ENCODE peak calls at places on chromosomes 5 and 9, in nine cellular contexts. S is CD8-positive, alpha-beta T cell; L is neural progenitor cell; P is pancreas; E is adrenal gland; I is tibial artery; D is breast epithelium; N is BJ; G is HCT116. W is an unnamed sample. For H3K36me3, the result is how much of the 10 kb centered on the place peaks cover.

GRCh38 chr9:134992755-134993124 is 75.0 kb upstream of the FCN1 start:
- DNase-seq in L (no peak), N (no peak), S (no peak), I (peak), D (peak), E (no peak), P (peak), G (no peak), W (peak)

GRCh38 chr9:137143459-137143858 is 4.5 kb downstream of the GRIN1 start:
- DNase-seq in L (no peak), E (no peak), P (no peak), G (no peak), S (no peak), D (no peak), I (no peak), N (no peak), W (no peak)

GRCh38 chr5:149060325-149060724 is 2.5 kb downstream of the SH3TC2 start:
- DNase-seq in L (no peak), I (no peak), P (no peak), D (no peak), N (no peak), G (no peak), S (no peak), E (no peak), W (no peak)

GRCh38 chr9:107711528-107711927 is 222.0 kb upstream of the KLF4 start:
- DNase-seq in P (no peak), E (peak), S (no peak), L (no peak), I (no peak), N (peak), G (peak), D (peak), W (peak)

GRCh38 chr5:167952278-167952990 is 339.0 kb upstream of the WWC1 start:
- DNase-seq in G (no peak), S (no peak), D (no peak), I (no peak), N (no peak), L (peak), P (no peak), E (no peak), W (no peak)

GRCh38 chr5:164052536-164053090 is 547.2 kb downstream of the MAT2B start:
- DNase-seq in L (no peak), P (no peak), G (no peak), I (no peak), D (no peak), N (no peak), E (no peak), S (no peak), W (no peak)

GRCh38 chr9:134188421-134189166 is 24.2 kb upstream of the RNU6ATAC start:
- DNase-seq in G (no peak), S (no peak), L (no peak), I (peak), E (peak), N (no peak), P (peak), D (no peak), W (peak)

GRCh38 chr9:20376780-20377179 is 245.5 kb downstream of the MLLT3 start:
- DNase-seq in S (no peak), P (no peak), G (no peak), N (no peak), D (no peak), L (no peak), I (no peak), E (no peak), W (no peak)

GRCh38 chr5:14458414-14458813 is 123.2 kb upstream of the OTULINL start:
- DNase-seq in N (no peak), G (no peak), E (no peak), D (no peak), P (no peak), I (no peak), L (no peak), S (no peak), W (no peak)

GRCh38 chr5:36177154-36177553 is 25.2 kb downstream of the SKP2 start:
- DNase-seq in L (no peak), I (no peak), S (no peak), P (no peak), D (no peak), G (no peak), E (no peak), N (no peak), W (no peak)
- H3K36me3 ChIP-seq in L (half or more), I (under half), S (half or more), P (under half), D (under half), G (under half), E (under half), N (under half), W (under half)

DNA sequence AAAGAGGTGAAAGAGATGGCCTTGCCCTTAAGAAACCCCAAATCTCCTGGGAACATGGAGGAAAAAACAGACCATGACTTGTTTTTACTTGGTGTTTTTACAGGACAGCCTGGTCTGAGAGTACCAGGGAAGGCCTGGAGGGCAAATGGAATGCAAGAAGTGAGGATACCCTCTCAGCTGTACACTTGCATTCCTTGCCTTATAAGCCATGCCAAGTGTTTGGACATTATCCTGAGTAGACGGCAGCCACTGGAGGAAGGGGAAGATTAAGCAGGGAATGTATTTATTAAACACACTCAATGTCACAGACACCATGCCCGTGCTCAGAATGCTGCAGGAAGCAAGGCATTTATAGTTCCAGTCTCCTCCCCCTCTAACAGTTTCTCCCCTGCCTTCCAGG is 581.4 kb downstream of the CDK5RAP2 start:
- DNase-seq in S (no peak), G (no peak), N (no peak), I (no peak), D (no peak), E (no peak), L (no peak), P (no peak), W (no peak)
- H3K4me3 ChIP-seq in S (no peak), G (no peak), N (no peak), I (no peak), D (no peak), E (no peak), L (no peak), P (no peak), W (peak)

DNA sequence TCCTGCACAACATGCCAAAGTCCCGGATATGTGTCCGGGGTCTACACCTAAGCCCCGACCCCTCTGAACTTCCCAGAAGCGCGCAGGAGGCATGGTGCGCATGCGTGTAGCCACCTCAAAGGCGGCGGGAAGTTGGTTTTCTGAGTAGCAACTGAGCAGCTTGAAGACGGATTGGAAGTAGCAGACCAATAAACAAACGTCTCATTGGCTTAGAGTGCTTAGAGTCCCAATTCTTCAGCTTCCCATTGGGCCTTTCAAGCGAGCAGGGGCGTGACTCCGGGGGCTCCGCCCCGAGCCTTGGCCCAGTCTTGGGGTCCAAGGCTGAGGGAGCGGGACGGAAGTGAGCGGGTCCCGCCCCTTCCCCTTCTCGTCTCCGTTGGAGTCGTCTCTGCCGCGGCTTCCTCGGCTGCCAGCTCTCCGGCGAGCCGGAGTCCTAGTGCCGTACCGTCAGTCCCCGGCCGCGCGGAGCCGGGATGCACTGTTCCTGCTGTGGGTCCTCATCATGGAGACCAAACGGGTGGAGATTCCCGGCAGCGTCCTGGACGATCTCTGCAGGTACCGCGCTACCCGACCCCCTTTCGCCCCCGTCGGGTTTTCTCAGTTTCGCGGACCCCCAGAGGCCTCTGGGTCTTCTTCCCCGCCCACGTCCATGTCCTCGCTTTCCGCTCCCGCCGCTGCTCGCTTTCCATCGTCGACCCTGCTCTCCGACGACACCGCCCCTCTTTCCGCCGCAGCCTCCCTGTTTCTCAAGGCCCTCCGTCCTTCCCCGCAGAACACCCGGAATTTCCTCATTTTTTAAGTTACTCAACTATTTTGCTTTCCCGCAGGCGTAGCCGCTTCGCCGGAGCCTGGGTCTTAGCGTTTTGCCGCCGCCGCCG is at the start of gene DCP2:
- DNase-seq in P (peak), I (peak), D (peak), E (peak), S (peak), N (peak), G (peak), L (peak), W (peak)
- TF ChIP-seq CTCF in P (no peak), I (no peak), D (no peak), E (no peak), S (no peak), N (no peak), G (no peak), L (no peak), W (no peak)

DNA sequence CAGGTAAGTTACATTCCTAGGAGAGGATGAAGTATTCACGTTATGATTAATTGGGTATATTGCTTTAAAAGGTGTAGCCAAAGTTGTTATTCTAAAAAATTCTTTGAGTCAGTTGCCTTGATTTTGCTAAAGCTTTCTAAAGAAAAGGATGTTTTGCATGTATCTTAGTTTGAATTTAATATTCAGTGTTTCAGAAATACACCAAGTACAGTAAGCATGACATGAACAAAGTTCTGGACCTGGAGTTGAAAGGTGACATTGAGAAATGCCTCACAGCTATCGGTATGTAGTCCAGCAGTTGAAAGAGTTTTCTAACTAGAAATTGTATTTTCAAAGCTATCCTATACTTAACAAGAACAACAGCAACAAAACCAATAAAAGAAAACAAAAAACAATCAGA is 14.2 kb downstream of the ANXA1 start:
- DNase-seq in G (no peak), S (no peak), D (no peak), L (no peak), N (no peak), I (no peak), P (no peak), E (no peak), W (no peak)
- H3K36me3 ChIP-seq in G (half or more), S (under half), D (under half), L (under half), N (under half), I (half or more), P (under half), E (under half), W (under half)